ENCODE peak calls at places on chromosomes 2 and 18, in four cellular contexts. V is HepG2, Y is GM12878, H is K562. U is an unnamed sample.

GRCh38 chr2:221562226-221562625 is 9.9 kb downstream of the EPHA4 start:
- DNase-seq in V (no peak), Y (no peak), H (no peak), U (no peak)

GRCh38 chr2:86054539-86055082 is 51.1 kb downstream of the POLR1A start:
- DNase-seq in Y (no peak), H (no peak), V (no peak), U (no peak)

GRCh38 chr2:120779781-120780283 is 44.2 kb downstream of the GLI2 start:
- DNase-seq in V (no peak), H (no peak), Y (no peak), U (no peak)

GRCh38 chr2:198873771-198874501 is 583.8 kb downstream of the SATB2 start:
- DNase-seq in V (no peak), Y (no peak), H (no peak), U (no peak)

GRCh38 chr2:144511945-144512344 is 8.0 kb downstream of the ZEB2 start:
- DNase-seq in H (no peak), Y (no peak), V (no peak), U (no peak)

GRCh38 chr2:29039718-29040480 is 34.4 kb downstream of the PCARE start:
- DNase-seq in H (no peak), Y (no peak), V (no peak), U (no peak)

GRCh38 chr2:203534486-203535077 is 519 bp downstream of the RAPH1 start:
- DNase-seq in V (peak; percentile 12), Y (no peak), H (peak; percentile 14), U (no peak)

GRCh38 chr18:36325846-36326245 is 28.3 kb downstream of the FHOD3 start:
- DNase-seq in V (no peak), Y (no peak), H (no peak), U (no peak)

GRCh38 chr18:79912994-79913831 is 38.2 kb downstream of the SLC66A2 start:
- DNase-seq in Y (no peak), H (no peak), V (no peak), U (no peak)

GRCh38 chr2:114935031-114935430 is 492.6 kb downstream of the DPP10 start:
- DNase-seq in V (no peak), Y (no peak), H (no peak), U (no peak)

GRCh38 chr2:114937366-114937930 is 495.0 kb downstream of the DPP10 start:
- DNase-seq in Y (no peak), H (no peak), V (no peak), U (no peak)

DNA sequence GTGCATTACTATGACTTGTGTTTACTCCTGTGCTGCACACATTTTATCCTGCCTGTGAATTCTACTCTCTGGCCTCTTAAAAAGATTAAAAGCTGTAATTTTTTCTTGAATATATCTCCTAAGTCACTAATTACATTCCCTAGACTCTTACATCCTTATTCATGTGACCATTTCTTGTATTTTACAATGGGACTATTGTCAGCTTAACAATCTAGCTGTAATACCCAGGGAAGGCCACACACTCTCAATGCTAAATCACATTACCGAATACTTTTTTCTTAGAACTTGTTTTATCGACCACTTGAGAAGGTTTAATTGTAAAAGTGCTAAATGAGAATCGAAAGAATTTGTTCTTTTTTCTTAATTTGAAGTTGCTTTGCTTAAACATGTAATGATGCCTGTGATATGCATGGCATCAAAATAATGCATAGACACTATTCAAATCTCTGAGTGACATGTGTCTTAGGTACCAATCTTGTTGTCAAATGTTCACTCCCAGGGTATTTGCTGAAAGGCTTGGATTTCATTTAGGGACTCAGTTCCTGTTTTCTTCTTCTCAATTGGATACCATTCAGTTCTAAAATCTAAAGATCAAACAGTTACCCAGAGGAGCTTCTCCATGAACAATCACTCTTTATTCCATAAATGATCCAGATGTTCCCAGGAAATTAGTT is 498.5 kb downstream of the DPP10 start:
- DNase-seq in H (no peak), Y (no peak), V (no peak), U (no peak)
- TF ChIP-seq KDM1A in H (no peak), Y (no peak), V (no peak), U (no peak)

GRCh38 chr2:46779447-46779941 is 136.1 kb downstream of the MCFD2 start:
- DNase-seq in Y (no peak), H (no peak), V (no peak), U (no peak)
- TF ChIP-seq SRF in Y (no peak), H (no peak), V (no peak), U (no peak)

DNA sequence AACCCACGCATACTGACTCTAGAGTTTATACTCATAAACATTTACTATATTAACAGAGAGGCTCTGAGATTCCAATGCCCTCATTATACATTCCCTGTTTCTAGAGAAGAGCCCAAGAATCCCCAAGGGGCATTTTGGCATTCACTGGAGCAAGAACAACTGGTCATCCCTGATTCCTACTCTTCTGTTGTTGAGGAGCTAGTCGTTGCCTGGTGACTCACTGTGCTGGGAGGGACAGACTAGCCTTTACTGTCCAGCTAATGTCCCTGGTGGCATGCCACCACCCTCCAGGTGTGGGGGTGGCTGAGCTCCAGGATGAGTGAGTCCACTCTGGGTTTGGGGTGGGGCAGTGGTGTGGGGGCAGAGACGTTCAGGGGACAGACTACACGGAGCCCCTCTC is 49.2 kb downstream of the RHOB start:
- DNase-seq in H (no peak), Y (no peak), V (peak; percentile 51), U (no peak)
- TF ChIP-seq KDM1A in H (no peak), Y (no peak), V (no peak), U (no peak)

DNA sequence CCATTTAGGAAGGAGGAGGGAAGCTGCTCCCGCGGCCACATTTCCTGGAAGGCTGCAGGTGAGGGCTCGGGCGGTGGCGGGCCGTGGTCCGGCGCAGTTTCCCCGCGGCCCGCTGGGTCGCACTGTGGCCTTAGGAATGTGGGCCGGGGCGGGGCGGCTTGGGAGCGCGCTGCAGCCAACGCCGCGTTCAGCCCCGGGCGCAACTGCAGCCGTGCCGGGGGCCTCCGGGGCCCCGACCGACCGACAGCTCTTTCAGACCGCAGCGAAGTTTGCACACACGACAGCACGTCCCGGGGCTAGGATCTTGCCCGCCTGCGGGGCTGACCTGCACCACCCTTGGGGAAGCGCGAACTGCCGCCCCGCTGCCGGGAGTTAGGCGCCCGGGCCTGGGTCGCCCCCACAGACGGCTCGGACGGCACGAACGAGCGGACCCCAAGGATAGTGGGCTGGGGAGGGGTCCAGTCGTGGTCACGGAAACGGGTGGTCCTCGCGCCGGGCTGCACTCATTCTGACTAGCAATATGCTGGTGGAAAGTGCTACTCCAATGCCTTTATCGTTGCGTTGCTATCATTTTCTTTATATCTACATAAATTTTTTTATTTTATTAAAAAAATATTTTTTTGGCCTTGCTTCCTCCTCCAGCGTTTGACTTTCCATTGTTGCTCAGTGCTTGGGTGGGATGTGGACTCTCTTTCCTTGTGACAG is 70.0 kb upstream of the DLX2 start:
- DNase-seq in H (peak; percentile 80), V (peak; percentile 43), Y (no peak), U (peak; percentile 58)
- TF ChIP-seq SRF in H (no peak), V (no peak), Y (no peak), U (no peak)

GRCh38 chr2:107278672-107279071 is 392.7 kb upstream of the ST6GAL2 start:
- DNase-seq in H (no peak), V (no peak), Y (no peak), U (no peak)
- TF ChIP-seq KDM1A in H (no peak), V (no peak), Y (no peak), U (no peak)

DNA sequence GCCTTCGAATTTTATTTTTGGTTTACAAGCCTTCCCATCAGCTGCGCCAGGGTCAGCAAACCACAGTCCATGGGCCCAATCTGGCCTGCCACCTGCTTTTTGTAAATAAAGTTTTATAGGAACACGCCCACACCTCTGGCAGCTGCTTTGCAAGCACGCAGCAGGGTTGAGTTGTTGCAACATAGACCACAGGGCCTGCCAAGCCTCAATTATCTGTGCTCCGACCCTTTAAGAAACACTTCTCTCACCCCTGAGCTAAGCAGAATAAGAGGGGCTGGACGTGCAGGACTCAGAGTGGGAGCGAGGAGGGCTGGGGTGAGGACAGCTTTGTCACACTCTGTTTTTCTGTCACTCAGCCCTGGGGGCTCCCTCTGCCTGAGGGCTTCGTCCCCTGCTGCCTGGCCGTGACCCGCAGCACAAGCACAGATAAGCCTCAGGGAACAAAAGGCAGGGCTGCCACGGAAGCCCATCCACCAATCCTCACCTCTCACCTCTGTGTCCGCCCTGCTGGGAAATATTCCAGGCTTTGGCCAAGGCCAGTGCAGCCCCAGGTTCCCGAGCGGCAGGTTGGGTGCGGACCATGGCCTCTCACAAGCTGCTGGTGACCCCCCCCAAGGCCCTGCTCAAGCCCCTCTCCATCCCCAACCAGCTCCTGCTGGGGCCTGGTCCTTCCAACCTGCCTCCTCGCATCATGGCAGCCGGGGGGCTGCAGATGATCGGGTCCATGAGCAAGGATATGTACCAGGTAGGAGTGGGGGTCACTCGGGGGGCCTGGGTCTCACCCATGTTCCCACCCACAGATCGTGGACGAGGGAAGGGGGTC is at the start of gene AGXT:
- DNase-seq in V (peak; percentile 71), H (no peak), Y (no peak), U (no peak)
- TF ChIP-seq SRF in V (no peak), H (no peak), Y (no peak), U (no peak)

GRCh38 chr2:179861027-179861776 is at the start of gene ZNF385B:
- DNase-seq in V (no peak), H (no peak), Y (no peak), U (peak; percentile 15)
- TF ChIP-seq KDM1A in V (no peak), H (no peak), Y (no peak), U (no peak)

DNA sequence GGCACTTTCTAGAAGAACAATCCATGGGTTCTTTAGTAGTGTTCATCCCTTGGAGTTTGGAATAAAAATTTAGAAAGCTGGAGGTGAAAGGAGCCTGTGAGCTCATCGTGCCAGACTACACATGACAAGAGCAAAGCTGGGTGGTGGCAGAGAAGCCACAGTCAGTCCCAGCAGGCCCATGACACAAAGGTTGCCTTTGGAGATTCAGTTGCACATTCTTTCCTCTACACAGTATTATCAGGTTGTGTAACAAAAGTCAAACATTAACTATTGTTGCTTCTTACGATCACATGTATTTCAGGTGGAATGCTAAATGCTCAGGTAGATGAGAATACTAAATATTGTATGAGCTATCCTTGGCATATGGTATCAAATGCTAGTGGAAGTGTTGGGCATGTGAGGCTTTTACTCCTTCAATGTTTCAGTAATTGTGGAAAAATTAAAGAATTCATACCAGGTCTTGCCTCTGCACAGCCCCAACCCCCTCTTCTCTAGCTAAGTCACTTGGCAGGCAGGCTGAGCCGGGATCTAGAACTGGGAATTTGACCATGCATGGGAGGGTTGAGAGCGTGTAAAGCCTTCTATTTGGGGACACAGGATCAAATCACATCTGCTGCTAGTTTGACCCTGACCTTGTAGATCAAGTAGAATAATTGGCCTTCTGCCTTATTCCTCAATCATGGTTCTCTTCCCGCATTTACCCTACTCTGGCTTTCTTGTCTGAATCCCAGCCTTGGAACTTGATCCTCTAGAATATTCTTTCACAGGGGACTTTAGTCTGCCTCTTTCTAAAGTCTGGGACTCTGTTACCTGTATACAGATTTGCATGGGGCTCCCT is 230.9 kb downstream of the GCA start:
- DNase-seq in V (peak; percentile 97), Y (no peak), H (no peak), U (no peak)
- TF ChIP-seq SRF in V (no peak), Y (no peak), H (no peak), U (no peak)